ENCODE peak calls at places on chromosome 4, in ten cellular contexts. Q is left lung, P is psoas muscle, G is aorta, C is cardiac muscle cell, B is ovary, A is fibroblast of lung, X is tibial nerve, H is dorsolateral prefrontal cortex, W is mesendoderm. K is an unnamed sample.
A peak's percentile ranks its signal among the peaks of the same experiment; 100 is the strongest.

GRCh38 chr4:165489786-165490185 is 111.0 kb downstream of the CPE start:
- DNase-seq in Q (no peak), P (no peak), G (no peak), C (peak; percentile 44), B (no peak), A (no peak), X (no peak), H (no peak), W (no peak), K (peak; percentile 49)

GRCh38 chr4:36094995-36095394 is 149.3 kb downstream of the ARAP2 start:
- DNase-seq in Q (no peak), P (no peak), G (no peak), C (no peak), B (no peak), A (no peak), X (no peak), H (no peak), W (no peak), K (no peak)

GRCh38 chr4:150126880-150127236 is 48.6 kb downstream of the DCLK2 start:
- DNase-seq in Q (no peak), P (no peak), G (no peak), C (peak; percentile 63), B (no peak), A (peak; percentile 58), X (no peak), H (no peak), W (no peak), K (no peak)

GRCh38 chr4:57876934-57877554 is 766.9 kb upstream of the IGFBP7 start:
- DNase-seq in Q (no peak), P (no peak), G (no peak), C (no peak), B (no peak), A (no peak), X (no peak), H (no peak), W (no peak), K (no peak)

GRCh38 chr4:138953962-138954371 is 61.6 kb upstream of the NOCT start:
- DNase-seq in Q (no peak), P (no peak), G (no peak), C (peak; percentile 96), B (no peak), A (peak; percentile 97), X (no peak), H (no peak), W (no peak), K (no peak)

GRCh38 chr4:115279300-115279699 is 165.9 kb upstream of the NDST4 start:
- DNase-seq in Q (no peak), P (no peak), G (no peak), C (no peak), B (no peak), A (no peak), X (no peak), H (no peak), W (no peak), K (peak; percentile 76)

GRCh38 chr4:58833126-58833525 is 1722.9 kb upstream of the IGFBP7 start:
- DNase-seq in Q (no peak), P (no peak), G (no peak), C (no peak), B (no peak), A (no peak), X (no peak), H (no peak), W (no peak), K (no peak)

GRCh38 chr4:97582890-97583289 is 560.4 kb downstream of the STPG2 start:
- DNase-seq in Q (no peak), P (no peak), G (no peak), C (peak; percentile 55), B (no peak), A (no peak), X (no peak), H (no peak), W (no peak), K (no peak)

GRCh38 chr4:128459547-128459946 is 171.9 kb upstream of the PGRMC2 start:
- DNase-seq in Q (no peak), P (no peak), G (no peak), C (no peak), B (no peak), A (no peak), X (no peak), H (no peak), W (no peak), K (no peak)

GRCh38 chr4:128465523-128465922 is 177.9 kb upstream of the PGRMC2 start:
- DNase-seq in Q (no peak), P (no peak), G (no peak), C (no peak), B (no peak), A (no peak), X (no peak), H (no peak), W (no peak), K (no peak)

GRCh38 chr4:128463006-128463405 is 175.4 kb upstream of the PGRMC2 start:
- DNase-seq in Q (no peak), P (no peak), G (no peak), C (no peak), B (no peak), A (no peak), X (no peak), H (no peak), W (no peak), K (no peak)

GRCh38 chr4:128462104-128462783 is 174.6 kb upstream of the PGRMC2 start:
- DNase-seq in Q (no peak), P (no peak), G (no peak), C (no peak), B (no peak), A (no peak), X (no peak), H (no peak), W (no peak), K (no peak)

DNA sequence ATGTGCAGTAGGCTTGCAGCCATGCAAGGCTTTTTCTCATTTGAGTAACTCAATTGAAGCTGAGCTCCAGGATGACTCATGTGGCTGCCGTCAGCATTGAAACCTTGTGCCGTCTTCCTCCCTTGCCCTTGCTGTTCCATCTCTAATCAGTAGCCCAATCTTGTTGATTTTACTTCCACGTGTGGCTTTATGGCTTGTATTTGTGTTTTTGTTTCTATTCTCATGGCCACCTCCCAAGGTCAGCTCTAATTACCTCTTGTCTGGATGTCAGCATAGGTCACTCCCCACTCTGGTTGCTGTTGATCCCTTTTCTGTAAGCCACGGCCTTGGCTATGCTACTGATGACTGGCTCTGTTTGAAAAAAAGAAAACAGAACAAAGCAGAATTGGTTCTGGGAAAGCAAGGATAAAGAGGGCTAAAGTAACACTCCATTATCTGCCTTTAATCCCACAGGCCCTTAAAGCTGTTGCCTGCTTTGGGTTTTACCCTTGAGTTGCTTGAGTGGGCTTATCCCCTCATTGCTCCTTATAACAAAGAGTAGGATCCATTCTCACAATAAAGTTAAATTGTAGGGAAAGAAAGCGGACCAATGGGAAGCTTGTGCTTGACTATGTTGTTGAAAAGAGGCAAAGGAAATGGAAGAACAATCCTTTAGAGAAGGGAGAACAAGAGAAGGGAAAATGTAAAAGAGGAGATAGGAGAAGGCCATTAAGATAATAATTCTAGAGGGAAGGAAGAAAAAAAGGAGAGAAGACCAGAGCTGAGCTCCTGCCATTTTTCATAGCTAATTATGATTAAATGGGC is 173.9 kb upstream of the PGRMC2 start:
- DNase-seq in Q (no peak), P (no peak), G (no peak), C (peak; percentile 82), B (peak; percentile 50), A (peak; percentile 97), X (no peak), H (no peak), W (peak; percentile 43), K (peak; percentile 24)
- H3K27ac ChIP-seq in Q (no peak overlapping the region), P (no peak overlapping the region), G (no peak overlapping the region), C (no peak overlapping the region), B (no peak overlapping the region), A (peak overlapping the region; percentile 29), X (peak overlapping the region; percentile 77), H (no peak overlapping the region), W (no peak overlapping the region), K (no peak overlapping the region)

GRCh38 chr4:76804060-76804459 is 93.9 kb downstream of the SOWAHB start:
- DNase-seq in Q (no peak), P (no peak), G (no peak), C (peak; percentile 70), B (no peak), A (peak; percentile 21), X (no peak), H (no peak), W (no peak), K (no peak)
- H3K27ac ChIP-seq in Q (no peak overlapping the region), P (no peak overlapping the region), G (no peak overlapping the region), C (no peak overlapping the region), B (no peak overlapping the region), A (peak overlapping the region; percentile 59), X (no peak overlapping the region), H (no peak overlapping the region), W (peak overlapping the region; percentile 55), K (no peak overlapping the region)

DNA sequence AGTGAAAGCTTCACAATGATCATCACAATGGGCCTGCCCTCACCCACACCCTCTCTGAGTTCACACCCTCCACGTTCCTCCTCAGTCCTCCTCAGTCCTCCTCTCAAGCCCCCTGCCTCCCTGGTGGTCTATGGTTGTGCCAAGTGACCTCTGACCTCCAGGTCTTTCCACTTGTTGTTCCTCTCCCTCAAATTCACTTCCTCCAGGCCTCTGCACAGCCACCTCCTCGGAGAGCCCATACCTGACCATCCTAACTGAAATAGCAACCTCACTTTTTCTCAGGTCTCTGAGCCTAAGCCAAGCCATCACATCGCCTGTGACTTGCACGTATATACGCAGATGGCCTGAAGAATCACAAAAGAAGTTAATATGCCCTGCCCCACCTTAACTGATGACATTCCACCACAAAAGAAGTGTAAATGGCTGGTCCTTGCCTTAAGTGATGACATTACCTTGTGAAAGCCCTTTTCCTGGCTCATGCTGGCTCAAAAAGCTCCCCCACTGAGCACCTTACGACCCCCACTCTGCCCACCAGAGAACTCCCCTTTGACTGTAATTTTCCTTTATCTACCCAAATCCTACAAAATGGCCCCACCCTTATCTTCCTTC is 293.4 kb upstream of the TENM3 start:
- DNase-seq in Q (no peak), P (no peak), G (no peak), C (no peak), B (no peak), A (no peak), X (no peak), H (no peak), W (peak; percentile 36), K (no peak)
- H3K27ac ChIP-seq in Q (no peak overlapping the region), P (no peak overlapping the region), G (no peak overlapping the region), C (no peak overlapping the region), B (no peak overlapping the region), A (no peak overlapping the region), X (no peak overlapping the region), H (no peak overlapping the region), W (peak overlapping the region; percentile 39), K (no peak overlapping the region)

GRCh38 chr4:55849724-55850123 is 3.7 kb upstream of the EXOC1 start:
- DNase-seq in Q (no peak), P (no peak), G (no peak), C (no peak), B (no peak), A (no peak), X (no peak), H (no peak), W (no peak), K (no peak)

GRCh38 chr4:55857586-55857985 is 4.1 kb downstream of the EXOC1 start:
- DNase-seq in Q (no peak), P (no peak), G (no peak), C (no peak), B (no peak), A (no peak), X (no peak), H (no peak), W (no peak), K (no peak)

GRCh38 chr4:55851885-55852284 is 1.6 kb upstream of the EXOC1 start:
- DNase-seq in Q (no peak), P (no peak), G (no peak), C (no peak), B (no peak), A (no peak), X (no peak), H (no peak), W (peak; percentile 77), K (peak; percentile 88)

GRCh38 chr4:55853484-55854046 is at the start of gene EXOC1:
- DNase-seq in Q (peak; percentile 99), P (peak; percentile 99), G (peak; percentile 100), C (peak; percentile 98), B (peak; percentile 98), A (peak; percentile 96), X (peak; percentile 98), H (peak; percentile 99), W (peak; percentile 98), K (peak; percentile 72)

DNA sequence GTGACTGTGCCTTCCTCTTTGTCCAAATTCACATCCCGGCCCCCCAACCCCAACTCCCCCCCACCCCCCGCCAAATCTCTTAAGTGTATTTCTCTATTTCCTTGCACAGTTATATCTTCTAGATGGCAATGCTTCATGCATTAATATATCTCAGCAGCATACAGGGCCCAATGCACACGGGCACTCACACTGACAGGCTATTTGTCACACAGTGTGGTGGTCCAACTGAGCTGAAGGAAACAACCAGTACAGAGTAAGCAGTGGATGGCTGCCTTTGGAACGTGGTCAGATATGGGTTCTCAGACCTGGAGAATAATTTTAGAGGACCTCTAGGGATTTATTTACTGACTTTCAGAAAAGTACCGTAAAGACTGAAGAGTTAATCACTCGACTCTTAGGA is 684 bp downstream of the EXOC1 start:
- DNase-seq in Q (no peak), P (no peak), G (no peak), C (peak; percentile 4), B (no peak), A (no peak), X (no peak), H (no peak), W (no peak), K (no peak)
- H3K27ac ChIP-seq in Q (no peak overlapping the region), P (peak overlapping the region; percentile 94), G (peak overlapping the region; percentile 89), C (peak overlapping the region; percentile 59), B (no peak overlapping the region), A (peak overlapping the region; percentile 95), X (peak overlapping the region; percentile 93), H (no peak overlapping the region), W (no peak overlapping the region), K (peak overlapping the region; percentile 62)

K was measured in epithelial cell of prostate.